ENCODE peak calls at places on chromosomes 5 and 9, in five cellular contexts. J is WERI-Rb-1, U is AG04450, P is GM23248, W is H9. S is an unnamed sample.

GRCh38 chr5:179223961-179224360 is 121.3 kb downstream of the ADAMTS2 start:
- DNase-seq in W (no peak), P (no peak), J (no peak), U (no peak), S (peak)

GRCh38 chr9:2621678-2622360 is at the start of gene VLDLR:
- DNase-seq in U (no peak), J (peak), P (peak), W (peak), S (peak)

GRCh38 chr9:88072831-88073365 is 65.4 kb downstream of the SPATA31C2 start:
- DNase-seq in J (no peak), W (no peak), U (no peak), P (no peak), S (no peak)

GRCh38 chr9:93265301-93265971 is 81.5 kb downstream of the WNK2 start:
- DNase-seq in J (no peak), P (no peak), W (no peak), U (no peak), S (peak)

GRCh38 chr5:95841914-95842812 is 19.6 kb upstream of the GLRX start:
- DNase-seq in W (no peak), P (peak), U (no peak), J (no peak), S (peak)

GRCh38 chr9:123174887-123175518 is 93.4 kb downstream of the STRBP start:
- DNase-seq in U (no peak), W (no peak), P (no peak), J (no peak), S (no peak)

GRCh38 chr9:15178621-15179020 is 128.4 kb downstream of the TTC39B start:
- DNase-seq in J (peak), P (no peak), U (no peak), W (no peak), S (no peak)

GRCh38 chr9:115614931-115615401 is 497.0 kb upstream of the TNC start:
- DNase-seq in W (no peak), P (peak), U (no peak), J (peak), S (no peak)

GRCh38 chr9:85630676-85631075 is 111.1 kb downstream of the AGTPBP1 start:
- DNase-seq in U (no peak), W (no peak), J (no peak), P (no peak), S (no peak)

GRCh38 chr9:114233806-114234205 is 78.5 kb downstream of the COL27A1 start:
- DNase-seq in W (no peak), J (no peak), U (no peak), P (no peak), S (peak)

GRCh38 chr5:33299621-33300208 is 141.1 kb upstream of the TARS1 start:
- DNase-seq in J (no peak), P (peak), U (peak), W (no peak), S (no peak)

GRCh38 chr9:135244271-135244691 is 156.8 kb downstream of the OLFM1 start:
- DNase-seq in W (no peak), J (no peak), P (no peak), U (no peak), S (peak)

GRCh38 chr9:134735441-134736175 is 94.0 kb downstream of the COL5A1 start:
- DNase-seq in J (peak), W (no peak), U (no peak), P (peak), S (peak)

GRCh38 chr9:136721339-136722092 is 9.1 kb downstream of the DIPK1B start:
- DNase-seq in P (peak), W (peak), J (no peak), U (no peak), S (no peak)

GRCh38 chr5:14178671-14179211 is 35.6 kb downstream of the TRIO start:
- DNase-seq in P (peak), J (no peak), U (no peak), W (peak), S (no peak)

GRCh38 chr5:123753349-123754166 is 241.6 kb downstream of the CSNK1G3 start:
- DNase-seq in W (no peak), U (no peak), J (no peak), P (no peak), S (no peak)

GRCh38 chr9:127974769-127975261 is 6.0 kb downstream of the EEIG1 start:
- DNase-seq in W (peak), U (no peak), J (no peak), P (peak), S (peak)

GRCh38 chr5:81779935-81780266 is 29.0 kb upstream of the SSBP2 start:
- DNase-seq in W (no peak), U (no peak), P (peak), J (no peak), S (no peak)

GRCh38 chr9:115883467-115884329 is 269.9 kb upstream of the PAPPA start:
- DNase-seq in P (peak), J (peak), U (peak), W (peak), S (no peak)

GRCh38 chr9:85547574-85547973 is 194.2 kb downstream of the AGTPBP1 start:
- DNase-seq in U (no peak), W (no peak), P (no peak), J (no peak), S (no peak)

GRCh38 chr5:115898656-115899055 is 56.9 kb downstream of the AP3S1 start:
- DNase-seq in P (no peak), U (no peak), W (no peak), J (no peak), S (no peak)

GRCh38 chr9:129486496-129487306 is 134.2 kb downstream of the C9orf50 start:
- DNase-seq in J (peak), P (peak), W (no peak), U (no peak), S (peak)

DNA sequence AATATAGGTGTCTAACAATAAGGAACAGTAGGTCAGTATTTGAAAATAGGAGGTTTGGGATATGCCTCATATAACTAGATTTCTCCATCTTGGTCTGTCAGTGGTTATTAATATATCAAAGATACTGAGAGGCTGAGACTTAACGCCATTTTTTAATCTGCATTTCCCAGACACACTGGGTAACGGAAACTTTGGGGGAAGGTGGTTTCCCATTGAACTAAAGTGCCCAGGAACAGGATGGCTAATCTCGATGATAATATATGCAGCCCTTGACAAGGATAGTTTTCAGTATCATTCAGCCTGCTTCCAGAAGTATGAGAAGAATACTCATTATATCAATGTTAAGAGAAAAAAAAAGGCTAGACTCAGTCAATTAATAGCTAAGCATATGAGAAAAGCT is 30.7 kb downstream of the EFNA5 start:
- DNase-seq in J (no peak), P (no peak), W (no peak), U (no peak), S (no peak)
- H3K27ac ChIP-seq in J (no peak), P (no peak), W (no peak), U (no peak), S (no peak)

GRCh38 chr5:57683036-57683600 is 200.5 kb upstream of the ACTBL2 start:
- DNase-seq in J (no peak), U (no peak), P (no peak), W (no peak), S (no peak)

GRCh38 chr5:57684299-57684702 is 201.7 kb upstream of the ACTBL2 start:
- DNase-seq in W (no peak), U (no peak), P (no peak), J (peak), S (no peak)

GRCh38 chr5:57680686-57681085 is 198.1 kb upstream of the ACTBL2 start:
- DNase-seq in U (no peak), P (no peak), W (no peak), J (no peak), S (no peak)

GRCh38 chr5:57685866-57686265 is 203.3 kb upstream of the ACTBL2 start:
- DNase-seq in P (no peak), U (no peak), J (no peak), W (no peak), S (no peak)

DNA sequence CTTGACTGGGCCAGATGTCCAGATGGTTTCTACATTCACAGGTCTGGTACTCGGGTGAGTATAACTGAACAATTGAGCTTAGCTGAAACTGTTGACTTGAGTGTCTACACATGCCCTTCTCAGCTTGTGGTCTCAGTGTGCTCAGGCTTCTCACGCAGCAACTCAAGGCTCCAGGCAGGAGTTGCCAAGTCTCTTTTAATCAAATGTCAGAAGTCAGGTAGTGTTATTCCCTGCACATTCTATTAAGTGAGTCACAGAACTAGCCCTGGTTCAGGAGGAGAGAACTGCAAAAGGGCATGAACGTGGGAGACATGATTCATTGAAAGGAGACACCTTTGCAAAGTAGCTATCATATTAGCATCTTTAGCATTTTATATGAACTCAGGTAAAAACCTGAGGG is 199.3 kb upstream of the ACTBL2 start:
- DNase-seq in W (no peak), U (no peak), J (no peak), P (no peak), S (no peak)
- H3K27ac ChIP-seq in W (no peak), U (no peak), J (no peak), P (no peak), S (no peak)

GRCh38 chr5:68110264-68110663 is 105.3 kb upstream of the PIK3R1 start:
- DNase-seq in W (no peak), J (no peak), P (no peak), U (no peak), S (no peak)
- H3K27ac ChIP-seq in W (no peak), J (no peak), P (no peak), U (no peak), S (no peak)

DNA sequence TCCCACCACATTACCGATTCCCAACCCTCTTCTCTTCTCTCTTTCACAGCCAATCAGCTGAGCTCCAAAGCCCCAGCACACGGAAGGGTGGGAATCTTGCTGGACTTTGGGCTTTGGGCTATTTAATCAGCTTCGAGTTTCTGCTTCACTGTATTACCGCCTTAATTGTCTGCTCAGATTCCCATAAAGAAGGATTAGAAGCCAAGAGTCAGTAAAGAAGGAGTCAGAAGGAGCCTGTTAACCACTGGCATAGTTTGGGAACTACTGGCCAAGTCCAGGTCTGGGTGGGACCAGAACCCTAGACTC is 4.4 kb downstream of the SPRY4 start:
- DNase-seq in U (no peak), J (peak), W (no peak), P (no peak), S (no peak)
- H3K27ac ChIP-seq in U (peak), J (no peak), W (no peak), P (peak), S (peak)

S was measured in sigmoid colon.